ENCODE peak calls at places on chromosomes 11 and 22, in eight cellular contexts. P is cardiac septum; C is T-cell; D is ovary; J is AG08396; O is astrocyte of the cerebellum; Q is iPS DF 19.7; E is activated T-helper 9 cell treated with anti-CD3 and anti-CD28 coated beads, Interleukin-2, amount 50 U/mL, for 16 hours. W is an unnamed sample.

GRCh38 chr11:48005133-48005532 is 24.8 kb downstream of the PTPRJ start:
- DNase-seq in P (no peak), Q (no peak), O (no peak), C (no peak), J (no peak), D (no peak), E (peak), W (no peak)

GRCh38 chr22:49355206-49355920 is 472.3 kb downstream of the BRD1 start:
- DNase-seq in E (no peak), O (no peak), Q (no peak), P (no peak), C (no peak), D (no peak), J (no peak), W (no peak)

GRCh38 chr11:132312161-132312560 is 941.7 kb downstream of the NTM start:
- DNase-seq in Q (no peak), D (no peak), O (peak), C (no peak), E (no peak), P (no peak), J (peak), W (no peak)

GRCh38 chr11:41920374-41920773 is 460.9 kb upstream of the LRRC4C start:
- DNase-seq in P (no peak), J (no peak), E (no peak), Q (no peak), D (no peak), C (no peak), O (no peak), W (no peak)

GRCh38 chr11:94623120-94623735 is 56.1 kb downstream of the PIWIL4 start:
- DNase-seq in J (peak), O (peak), Q (peak), D (peak), C (peak), E (no peak), P (no peak), W (peak)

GRCh38 chr11:75499423-75500305 is 26.1 kb downstream of the GDPD5 start:
- DNase-seq in D (peak), O (peak), Q (no peak), P (no peak), E (no peak), J (peak), C (no peak), W (peak)

GRCh38 chr11:69587454-69588081 is 53.4 kb upstream of the CCND1 start:
- DNase-seq in D (no peak), E (no peak), J (peak), O (no peak), C (no peak), Q (no peak), P (peak), W (no peak)

GRCh38 chr11:35623708-35624168 is 5.5 kb downstream of the FJX1 start:
- DNase-seq in E (no peak), J (no peak), D (no peak), O (peak), C (no peak), P (no peak), Q (no peak), W (no peak)

GRCh38 chr11:72676874-72677341 is 2.7 kb upstream of the PDE2A start:
- DNase-seq in P (no peak), D (peak), O (no peak), Q (no peak), C (peak), E (peak), J (peak), W (no peak)

GRCh38 chr22:23110922-23111527 is 30.8 kb downstream of the RSPH14 start:
- DNase-seq in E (no peak), D (no peak), C (no peak), P (no peak), O (no peak), J (no peak), Q (no peak), W (no peak)

GRCh38 chr22:19959043-19959586 is 17.5 kb upstream of the TXNRD2 start:
- DNase-seq in J (peak), Q (peak), P (no peak), C (no peak), E (no peak), O (no peak), D (peak), W (no peak)

GRCh38 chr11:119356349-119357031 is 10.0 kb upstream of the MFRP start:
- DNase-seq in C (peak), Q (no peak), E (peak), D (peak), O (no peak), J (peak), P (peak), W (no peak)

GRCh38 chr11:121892131-121892681 is 223.8 kb downstream of the BLID start:
- DNase-seq in P (no peak), O (peak), E (no peak), C (no peak), J (no peak), D (no peak), Q (peak), W (peak)

GRCh38 chr11:59551651-59552521 is 40.5 kb downstream of the OR4D9 start:
- DNase-seq in P (no peak), Q (no peak), C (no peak), D (peak), E (no peak), O (no peak), J (no peak), W (no peak)

GRCh38 chr11:123469586-123469985 is 39.5 kb downstream of the GRAMD1B start:
- DNase-seq in E (no peak), Q (no peak), O (no peak), J (no peak), C (no peak), D (no peak), P (no peak), W (no peak)

GRCh38 chr11:561148-562003 is 606 bp downstream of the RASSF7 start:
- DNase-seq in D (no peak), E (no peak), J (peak), Q (no peak), O (no peak), C (no peak), P (no peak), W (no peak)

GRCh38 chr11:8759634-8760033 is 77.0 kb downstream of the RPL27A start:
- DNase-seq in O (no peak), J (no peak), P (peak), Q (no peak), E (no peak), D (peak), C (no peak), W (peak)

W was measured in gastrocnemius medialis.